ENCODE peak calls at places on chromosome 22, in eight cellular contexts. Z is heart left ventricle, J is A549, W is upper lobe of right lung, B is heart right ventricle, A is GM12878, M is pancreas, E is psoas muscle. K is an unnamed sample.

GRCh38 chr22:49901457-49901856 is 16.8 kb downstream of the ALG12 start:
- ATAC-seq in M (no peak), Z (no peak), B (no peak), W (peak; percentile 7), A (no peak), J (no peak), E (no peak), K (no peak)

GRCh38 chr22:45763236-45763624 is 91.6 kb downstream of the ATXN10 start:
- ATAC-seq in Z (no peak), B (no peak), J (peak; percentile 53), W (peak; percentile 55), E (no peak), M (no peak), A (no peak), K (no peak)

GRCh38 chr22:23787600-23787896 is 782 bp downstream of the SMARCB1 start:
- ATAC-seq in E (no peak), B (no peak), A (peak; percentile 48), M (peak; percentile 8), W (no peak), Z (no peak), J (peak; percentile 27), K (no peak)

GRCh38 chr22:39169797-39170466 is 17.5 kb upstream of the CBX7 start:
- ATAC-seq in J (no peak), A (no peak), Z (no peak), W (no peak), M (no peak), B (no peak), E (no peak), K (no peak)

GRCh38 chr22:50443801-50444625 is 30.8 kb downstream of the SBF1 start:
- ATAC-seq in M (peak; percentile 5), B (no peak), A (no peak), Z (peak; percentile 8), J (no peak), W (peak; percentile 0), E (peak; percentile 5), K (peak; percentile 17)

GRCh38 chr22:33555814-33556522 is 364.3 kb downstream of the LARGE1 start:
- ATAC-seq in Z (no peak), B (no peak), J (no peak), W (no peak), M (peak; percentile 55), E (no peak), A (no peak), K (no peak)

GRCh38 chr22:42891696-42892095 is 34.6 kb upstream of the ARFGAP3 start:
- ATAC-seq in B (no peak), Z (peak; percentile 7), W (no peak), A (no peak), M (no peak), J (no peak), E (no peak), K (no peak)

GRCh38 chr22:34475886-34476285 is 555.6 kb upstream of the LARGE1 start:
- ATAC-seq in M (no peak), E (no peak), J (no peak), B (no peak), W (no peak), A (no peak), Z (no peak), K (no peak)

GRCh38 chr22:41308544-41308947 is 7.2 kb downstream of the ZC3H7B start:
- ATAC-seq in B (no peak), E (peak; percentile 82), M (no peak), W (peak; percentile 8), A (no peak), J (no peak), Z (peak; percentile 24), K (peak; percentile 77)

GRCh38 chr22:49133541-49133940 is 694.1 kb downstream of the BRD1 start:
- ATAC-seq in B (no peak), Z (no peak), J (no peak), W (no peak), A (no peak), E (no peak), M (no peak), K (no peak)

GRCh38 chr22:36643033-36643432 is 60.5 kb downstream of the CACNG2 start:
- ATAC-seq in B (no peak), W (no peak), A (no peak), E (no peak), Z (no peak), J (no peak), M (no peak), K (no peak)
- TF ChIP-seq CTCF in B (no peak), W (no peak), A (no peak), E (no peak), Z (no peak), J (no peak), M (no peak), K (no peak)

GRCh38 chr22:40244586-40244985 is 66.9 kb downstream of the TNRC6B start:
- ATAC-seq in B (no peak), Z (no peak), A (no peak), M (no peak), E (no peak), W (no peak), J (no peak), K (no peak)

GRCh38 chr22:40240160-40240559 is 62.4 kb downstream of the TNRC6B start:
- ATAC-seq in E (no peak), J (no peak), B (no peak), A (no peak), M (peak; percentile 51), Z (no peak), W (no peak), K (no peak)

GRCh38 chr22:40241200-40241763 is 63.6 kb downstream of the TNRC6B start:
- ATAC-seq in J (no peak), W (no peak), A (peak; percentile 30), Z (no peak), B (no peak), E (no peak), M (no peak), K (no peak)

GRCh38 chr22:40240671-40241070 is 62.9 kb downstream of the TNRC6B start:
- ATAC-seq in A (peak; percentile 31), M (no peak), Z (no peak), J (no peak), B (no peak), W (no peak), E (no peak), K (no peak)

GRCh38 chr22:40243891-40244290 is 66.2 kb downstream of the TNRC6B start:
- ATAC-seq in Z (no peak), E (no peak), B (no peak), J (no peak), A (no peak), W (peak; percentile 63), M (peak; percentile 24), K (no peak)
- H3K4me3 ChIP-seq in Z (no peak overlapping the region), E (no peak overlapping the region), B (no peak overlapping the region), J (no peak overlapping the region), A (no peak overlapping the region), W (no peak overlapping the region), M (no peak overlapping the region), K (no peak overlapping the region)

GRCh38 chr22:36424901-36425579 is 37.3 kb upstream of the MYH9 start:
- ATAC-seq in M (no peak), E (no peak), J (no peak), W (no peak), Z (no peak), A (no peak), B (no peak), K (no peak)

GRCh38 chr22:36430863-36431262 is 43.1 kb upstream of the MYH9 start:
- ATAC-seq in M (no peak), W (no peak), B (no peak), Z (no peak), E (no peak), A (no peak), J (no peak), K (no peak)

GRCh38 chr22:36422287-36423014 is 34.7 kb upstream of the MYH9 start:
- ATAC-seq in J (no peak), M (no peak), A (peak; percentile 32), W (no peak), E (no peak), Z (no peak), B (no peak), K (no peak)

GRCh38 chr22:36423461-36424404 is 36.0 kb upstream of the MYH9 start:
- ATAC-seq in B (no peak), W (peak; percentile 70), M (no peak), Z (no peak), E (no peak), A (no peak), J (no peak), K (no peak)

DNA sequence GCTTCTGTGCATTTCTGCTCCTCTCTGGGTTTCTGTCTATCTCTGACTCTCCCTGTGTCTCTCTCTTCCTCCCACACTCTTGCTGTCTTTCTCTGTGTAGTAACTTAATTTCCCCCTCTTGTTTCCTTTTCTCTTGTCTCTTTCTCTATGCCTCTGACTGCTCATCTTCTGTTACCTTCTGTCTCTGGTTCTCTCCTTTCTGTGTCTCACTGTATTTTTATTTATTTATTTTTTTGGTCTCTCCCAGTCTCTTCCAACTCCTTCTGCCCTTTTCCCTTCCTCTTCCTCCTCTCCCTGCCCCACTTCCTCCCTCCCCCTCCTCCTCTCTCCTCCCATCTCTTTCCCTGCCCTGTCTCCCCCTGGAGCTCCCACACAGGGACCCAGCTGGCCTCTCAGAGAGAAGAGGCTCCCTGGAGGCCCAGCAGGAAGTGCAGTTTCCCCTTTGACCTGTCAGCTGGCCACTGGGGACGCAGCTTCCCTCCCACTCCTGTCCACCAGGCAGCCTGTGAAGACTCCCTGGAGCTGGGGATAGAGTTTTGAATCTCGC is 38.3 kb upstream of the MYH9 start:
- ATAC-seq in W (peak; percentile 85), A (peak; percentile 76), Z (peak; percentile 85), B (peak; percentile 85), M (peak; percentile 71), E (peak; percentile 47), J (peak; percentile 93), K (no peak)
- TF ChIP-seq CTCF in W (no peak), A (no peak), Z (no peak), B (no peak), M (no peak), E (no peak), J (no peak), K (no peak)

GRCh38 chr22:37774728-37775127 is 33.0 kb upstream of the GCAT start:
- ATAC-seq in E (no peak), J (no peak), W (no peak), B (no peak), M (no peak), A (no peak), Z (no peak), K (no peak)

GRCh38 chr22:37768273-37768672 is 39.5 kb upstream of the GCAT start:
- ATAC-seq in J (peak; percentile 77), Z (no peak), E (no peak), B (no peak), A (peak; percentile 71), W (no peak), M (no peak), K (no peak)

GRCh38 chr22:37769056-37769455 is 38.7 kb upstream of the GCAT start:
- ATAC-seq in A (no peak), B (no peak), W (no peak), E (no peak), M (no peak), Z (no peak), J (no peak), K (no peak)

GRCh38 chr22:37771702-37772427 is 35.9 kb upstream of the GCAT start:
- ATAC-seq in J (no peak), E (no peak), A (no peak), M (no peak), Z (no peak), W (no peak), B (no peak), K (no peak)

DNA sequence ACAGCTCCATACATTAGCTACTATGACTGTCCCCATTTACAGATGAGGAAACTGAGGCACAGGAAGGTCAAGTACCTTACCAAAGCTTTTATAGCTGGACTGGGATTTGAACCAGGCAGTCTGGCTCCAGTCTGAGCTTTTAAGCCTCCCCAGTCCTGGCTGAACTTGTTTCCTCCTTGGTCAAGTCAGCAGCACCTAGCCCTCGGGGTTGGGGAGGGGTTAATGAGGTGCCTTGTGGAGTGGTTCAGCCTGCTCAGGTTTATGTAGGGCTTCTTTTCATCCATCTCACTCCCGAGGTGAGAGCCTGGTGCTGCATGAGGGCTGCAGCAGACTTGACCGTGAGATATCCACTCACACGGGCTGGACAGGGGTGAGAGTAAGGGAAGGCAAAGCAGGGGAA is 36.7 kb upstream of the GCAT start:
- ATAC-seq in E (no peak), B (no peak), W (no peak), A (no peak), M (no peak), Z (no peak), J (no peak), K (no peak)
- H3K4me3 ChIP-seq in E (no peak overlapping the region), B (no peak overlapping the region), W (no peak overlapping the region), A (no peak overlapping the region), M (no peak overlapping the region), Z (no peak overlapping the region), J (no peak overlapping the region), K (no peak overlapping the region)

K was measured in gastroesophageal sphincter.